ENCODE peak calls at places on chromosomes 16 and 17, in seven cellular contexts. One of them, this sample, is unnamed.

GRCh38 chr17:80778716-80779115 is 212.9 kb upstream of the CHMP6 start:
- DNase-seq in NCI-H526: no peak
- DNase-seq in activated T-helper 2 cell treated with anti-CD3 and anti-CD28 coated beads, Interferon-gamma antibody, Interleukin-2, Interleukin-4, amounts not matched to agents 10 μg/mL and 5 μg/mL and 100 μg/mL, durations not matched to agents 14 hours and 24 hours and 36 hours: no peak
- DNase-seq in RWPE1: no peak
- DNase-seq in fibroblast of lung: no peak
- DNase-seq in amniotic epithelial cell: no peak
- DNase-seq in GM03348: no peak
- DNase-seq in this sample: no peak

GRCh38 chr17:57091186-57091618 is 6.2 kb downstream of the AKAP1 start:
- DNase-seq in activated T-helper 2 cell treated with anti-CD3 and anti-CD28 coated beads, Interferon-gamma antibody, Interleukin-2, Interleukin-4, amounts not matched to agents 10 μg/mL and 5 μg/mL and 100 μg/mL, durations not matched to agents 14 hours and 24 hours and 36 hours: no peak
- DNase-seq in NCI-H526: no peak
- DNase-seq in GM03348: no peak
- DNase-seq in fibroblast of lung: no peak
- DNase-seq in amniotic epithelial cell: no peak
- DNase-seq in RWPE1: no peak
- DNase-seq in this sample: no peak

GRCh38 chr17:77778636-77779524 is 179.6 kb upstream of the TNRC6C start:
- DNase-seq in activated T-helper 2 cell treated with anti-CD3 and anti-CD28 coated beads, Interferon-gamma antibody, Interleukin-2, Interleukin-4, amounts not matched to agents 10 μg/mL and 5 μg/mL and 100 μg/mL, durations not matched to agents 14 hours and 24 hours and 36 hours: no peak
- DNase-seq in NCI-H526: no peak
- DNase-seq in fibroblast of lung: peak; percentile 12
- DNase-seq in amniotic epithelial cell: no peak
- DNase-seq in RWPE1: peak; percentile 50
- DNase-seq in GM03348: no peak
- DNase-seq in this sample: peak; percentile 12

GRCh38 chr17:385195-385835 is 32.7 kb upstream of the RPH3AL start:
- DNase-seq in RWPE1: peak; percentile 12
- DNase-seq in amniotic epithelial cell: no peak
- DNase-seq in fibroblast of lung: peak; percentile 19
- DNase-seq in activated T-helper 2 cell treated with anti-CD3 and anti-CD28 coated beads, Interferon-gamma antibody, Interleukin-2, Interleukin-4, amounts not matched to agents 10 μg/mL and 5 μg/mL and 100 μg/mL, durations not matched to agents 14 hours and 24 hours and 36 hours: no peak
- DNase-seq in GM03348: peak; percentile 73
- DNase-seq in NCI-H526: no peak
- DNase-seq in this sample: no peak

GRCh38 chr16:7888421-7888820 is 555.8 kb downstream of the RBFOX1 start:
- DNase-seq in fibroblast of lung: no peak
- DNase-seq in activated T-helper 2 cell treated with anti-CD3 and anti-CD28 coated beads, Interferon-gamma antibody, Interleukin-2, Interleukin-4, amounts not matched to agents 10 μg/mL and 5 μg/mL and 100 μg/mL, durations not matched to agents 14 hours and 24 hours and 36 hours: no peak
- DNase-seq in GM03348: no peak
- DNase-seq in NCI-H526: no peak
- DNase-seq in amniotic epithelial cell: no peak
- DNase-seq in RWPE1: no peak
- DNase-seq in this sample: no peak

GRCh38 chr16:29007865-29008593 is 23.2 kb downstream of the LAT start:
- DNase-seq in activated T-helper 2 cell treated with anti-CD3 and anti-CD28 coated beads, Interferon-gamma antibody, Interleukin-2, Interleukin-4, amounts not matched to agents 10 μg/mL and 5 μg/mL and 100 μg/mL, durations not matched to agents 14 hours and 24 hours and 36 hours: peak; percentile 63
- DNase-seq in amniotic epithelial cell: peak; percentile 80
- DNase-seq in NCI-H526: no peak
- DNase-seq in RWPE1: peak; percentile 12
- DNase-seq in fibroblast of lung: peak; percentile 85
- DNase-seq in GM03348: peak; percentile 70
- DNase-seq in this sample: no peak

GRCh38 chr17:80765241-80766022 is 220.8 kb downstream of the RPTOR start:
- DNase-seq in amniotic epithelial cell: peak; percentile 37
- DNase-seq in activated T-helper 2 cell treated with anti-CD3 and anti-CD28 coated beads, Interferon-gamma antibody, Interleukin-2, Interleukin-4, amounts not matched to agents 10 μg/mL and 5 μg/mL and 100 μg/mL, durations not matched to agents 14 hours and 24 hours and 36 hours: no peak
- DNase-seq in RWPE1: no peak
- DNase-seq in fibroblast of lung: no peak
- DNase-seq in NCI-H526: no peak
- DNase-seq in GM03348: no peak
- DNase-seq in this sample: no peak

GRCh38 chr17:43398724-43399595 is at the start of gene ARL4D:
- DNase-seq in NCI-H526: peak; percentile 26
- DNase-seq in activated T-helper 2 cell treated with anti-CD3 and anti-CD28 coated beads, Interferon-gamma antibody, Interleukin-2, Interleukin-4, amounts not matched to agents 10 μg/mL and 5 μg/mL and 100 μg/mL, durations not matched to agents 14 hours and 24 hours and 36 hours: peak; percentile 77
- DNase-seq in amniotic epithelial cell: peak; percentile 60
- DNase-seq in GM03348: peak; percentile 89
- DNase-seq in RWPE1: peak; percentile 75
- DNase-seq in fibroblast of lung: peak; percentile 77
- DNase-seq in this sample: peak; percentile 47

GRCh38 chr16:2040031-2040430 is 7.6 kb downstream of the NTHL1 start:
- DNase-seq in fibroblast of lung: no peak
- DNase-seq in GM03348: no peak
- DNase-seq in RWPE1: no peak
- DNase-seq in amniotic epithelial cell: no peak
- DNase-seq in NCI-H526: no peak
- DNase-seq in activated T-helper 2 cell treated with anti-CD3 and anti-CD28 coated beads, Interferon-gamma antibody, Interleukin-2, Interleukin-4, amounts not matched to agents 10 μg/mL and 5 μg/mL and 100 μg/mL, durations not matched to agents 14 hours and 24 hours and 36 hours: no peak
- DNase-seq in this sample: no peak

GRCh38 chr16:56226187-56226586 is 34.9 kb downstream of the GNAO1 start:
- DNase-seq in RWPE1: no peak
- DNase-seq in NCI-H526: no peak
- DNase-seq in GM03348: no peak
- DNase-seq in activated T-helper 2 cell treated with anti-CD3 and anti-CD28 coated beads, Interferon-gamma antibody, Interleukin-2, Interleukin-4, amounts not matched to agents 10 μg/mL and 5 μg/mL and 100 μg/mL, durations not matched to agents 14 hours and 24 hours and 36 hours: no peak
- DNase-seq in fibroblast of lung: no peak
- DNase-seq in amniotic epithelial cell: no peak
- DNase-seq in this sample: no peak

GRCh38 chr16:85735225-85735722 is 15.6 kb downstream of the C16orf74 start:
- DNase-seq in RWPE1: no peak
- DNase-seq in fibroblast of lung: no peak
- DNase-seq in NCI-H526: no peak
- DNase-seq in activated T-helper 2 cell treated with anti-CD3 and anti-CD28 coated beads, Interferon-gamma antibody, Interleukin-2, Interleukin-4, amounts not matched to agents 10 μg/mL and 5 μg/mL and 100 μg/mL, durations not matched to agents 14 hours and 24 hours and 36 hours: peak; percentile 18
- DNase-seq in amniotic epithelial cell: no peak
- DNase-seq in GM03348: no peak
- DNase-seq in this sample: no peak

GRCh38 chr16:85208643-85209520 is 96.6 kb upstream of the CIBAR2 start:
- DNase-seq in fibroblast of lung: no peak
- DNase-seq in GM03348: no peak
- DNase-seq in activated T-helper 2 cell treated with anti-CD3 and anti-CD28 coated beads, Interferon-gamma antibody, Interleukin-2, Interleukin-4, amounts not matched to agents 10 μg/mL and 5 μg/mL and 100 μg/mL, durations not matched to agents 14 hours and 24 hours and 36 hours: no peak
- DNase-seq in RWPE1: no peak
- DNase-seq in amniotic epithelial cell: no peak
- DNase-seq in NCI-H526: no peak
- DNase-seq in this sample: no peak

GRCh38 chr16:87234601-87235000 is 82.6 kb downstream of the C16orf95 start:
- DNase-seq in NCI-H526: no peak
- DNase-seq in GM03348: no peak
- DNase-seq in RWPE1: no peak
- DNase-seq in activated T-helper 2 cell treated with anti-CD3 and anti-CD28 coated beads, Interferon-gamma antibody, Interleukin-2, Interleukin-4, amounts not matched to agents 10 μg/mL and 5 μg/mL and 100 μg/mL, durations not matched to agents 14 hours and 24 hours and 36 hours: no peak
- DNase-seq in fibroblast of lung: no peak
- DNase-seq in amniotic epithelial cell: no peak
- DNase-seq in this sample: no peak

GRCh38 chr16:740764-741505 is at the start of gene CIAO3:
- DNase-seq in NCI-H526: peak; percentile 45
- DNase-seq in amniotic epithelial cell: peak; percentile 86
- DNase-seq in activated T-helper 2 cell treated with anti-CD3 and anti-CD28 coated beads, Interferon-gamma antibody, Interleukin-2, Interleukin-4, amounts not matched to agents 10 μg/mL and 5 μg/mL and 100 μg/mL, durations not matched to agents 14 hours and 24 hours and 36 hours: peak; percentile 91
- DNase-seq in fibroblast of lung: peak; percentile 92
- DNase-seq in RWPE1: peak; percentile 85
- DNase-seq in GM03348: peak; percentile 98
- DNase-seq in this sample: peak; percentile 64